ENCODE peak calls at places on chromosomes 1 and 21, in four cellular contexts. S is tibial artery, R is GM12892, U is ELF-1. L is an unnamed sample.

GRCh38 chr21:45388011-45388521 is 16.9 kb upstream of the COL18A1 start:
- DNase-seq in U (peak), S (peak), R (no peak), L (no peak)

GRCh38 chr1:174217787-174218574 is 58.7 kb downstream of the RABGAP1L start:
- DNase-seq in R (no peak), S (no peak), U (no peak), L (peak)

GRCh38 chr21:34609244-34609950 is 5.5 kb downstream of the RCAN1 start:
- DNase-seq in S (no peak), U (no peak), R (no peak), L (no peak)

GRCh38 chr1:38497921-38498320 is 361.7 kb downstream of the RRAGC start:
- DNase-seq in R (no peak), S (no peak), U (no peak), L (no peak)

GRCh38 chr1:43711524-43712386 is 4.4 kb downstream of the ST3GAL3 start:
- DNase-seq in U (no peak), R (no peak), S (no peak), L (peak)

GRCh38 chr1:216183427-216183826 is 239.8 kb downstream of the USH2A start:
- DNase-seq in R (no peak), U (no peak), S (no peak), L (no peak)

GRCh38 chr1:179083031-179083345 is 1.1 kb downstream of the TOR3A start:
- DNase-seq in S (no peak), R (no peak), U (no peak), L (no peak)

GRCh38 chr1:192186197-192186596 is 27.9 kb downstream of the RGS18 start:
- DNase-seq in U (no peak), S (no peak), R (no peak), L (no peak)

GRCh38 chr1:59062743-59063142 is 234.2 kb upstream of the FGGY start:
- DNase-seq in R (no peak), S (peak), U (no peak), L (peak)

GRCh38 chr1:206915085-206915735 is 6.5 kb downstream of the FCMR start:
- DNase-seq in R (no peak), S (no peak), U (no peak), L (no peak)

L was measured in AG08396.